ENCODE peak calls at places on chromosomes 6 and 20, in eight cellular contexts. One of them, this sample, is unnamed. For H4K20me1, the result is how much of the 10 kb centered on the place peaks cover.

GRCh38 chr20:29472606-29473005 is 1784.9 kb upstream of the DEFB115 start:
- DNase-seq in H9: no peak
- DNase-seq in endothelial cell of umbilical vein: no peak
- DNase-seq in MM.1S: no peak
- DNase-seq in GM23248: no peak
- DNase-seq in H1: no peak
- DNase-seq in neural progenitor cell: no peak
- DNase-seq in fibroblast of lung: no peak
- DNase-seq in this sample: no peak

GRCh38 chr6:1311400-1312192 is at the start of gene FOXQ1:
- DNase-seq in H9: peak
- DNase-seq in endothelial cell of umbilical vein: peak
- DNase-seq in MM.1S: peak
- DNase-seq in GM23248: peak
- DNase-seq in H1: peak
- DNase-seq in neural progenitor cell: peak
- DNase-seq in fibroblast of lung: peak
- DNase-seq in this sample: no peak

GRCh38 chr20:43590036-43590391 is 723 bp upstream of the IFT52 start:
- DNase-seq in H9: peak
- DNase-seq in endothelial cell of umbilical vein: no peak
- DNase-seq in MM.1S: no peak
- DNase-seq in GM23248: no peak
- DNase-seq in H1: peak
- DNase-seq in neural progenitor cell: peak
- DNase-seq in fibroblast of lung: no peak
- DNase-seq in this sample: no peak

GRCh38 chr20:51206032-51206662 is 183.2 kb upstream of the KCNG1 start:
- DNase-seq in H9: peak
- DNase-seq in endothelial cell of umbilical vein: no peak
- DNase-seq in MM.1S: no peak
- DNase-seq in GM23248: no peak
- DNase-seq in H1: no peak
- DNase-seq in neural progenitor cell: no peak
- DNase-seq in fibroblast of lung: no peak
- DNase-seq in this sample: no peak

GRCh38 chr6:11398451-11399326 is 138.9 kb upstream of the TMEM170B start:
- DNase-seq in H9: no peak
- DNase-seq in endothelial cell of umbilical vein: no peak
- DNase-seq in MM.1S: no peak
- DNase-seq in GM23248: no peak
- DNase-seq in H1: no peak
- DNase-seq in neural progenitor cell: no peak
- DNase-seq in fibroblast of lung: no peak
- DNase-seq in this sample: no peak

GRCh38 chr20:1816384-1817381 is 78.5 kb upstream of the SIRPA start:
- DNase-seq in H9: peak
- DNase-seq in endothelial cell of umbilical vein: peak
- DNase-seq in MM.1S: no peak
- DNase-seq in GM23248: peak
- DNase-seq in H1: no peak
- DNase-seq in neural progenitor cell: peak
- DNase-seq in fibroblast of lung: peak
- DNase-seq in this sample: peak

GRCh38 chr6:19811397-19812079 is 25.6 kb upstream of the ID4 start:
- DNase-seq in H9: no peak
- DNase-seq in endothelial cell of umbilical vein: no peak
- DNase-seq in MM.1S: no peak
- DNase-seq in GM23248: no peak
- DNase-seq in H1: no peak
- DNase-seq in neural progenitor cell: peak
- DNase-seq in fibroblast of lung: no peak
- DNase-seq in this sample: no peak

GRCh38 chr20:41664584-41664983 is 46.4 kb upstream of the CHD6 start:
- DNase-seq in H9: no peak
- DNase-seq in endothelial cell of umbilical vein: peak
- DNase-seq in MM.1S: peak
- DNase-seq in GM23248: peak
- DNase-seq in H1: no peak
- DNase-seq in neural progenitor cell: peak
- DNase-seq in fibroblast of lung: no peak
- DNase-seq in this sample: no peak

GRCh38 chr6:143708889-143709288 is 31.1 kb downstream of the PHACTR2 start:
- DNase-seq in H9: no peak
- DNase-seq in endothelial cell of umbilical vein: no peak
- DNase-seq in MM.1S: no peak
- DNase-seq in GM23248: no peak
- DNase-seq in H1: no peak
- DNase-seq in neural progenitor cell: no peak
- DNase-seq in fibroblast of lung: no peak
- DNase-seq in this sample: no peak

GRCh38 chr6:84728602-84729001 is 35.8 kb downstream of the TBX18 start:
- DNase-seq in H9: no peak
- DNase-seq in endothelial cell of umbilical vein: peak
- DNase-seq in MM.1S: no peak
- DNase-seq in GM23248: peak
- DNase-seq in H1: no peak
- DNase-seq in neural progenitor cell: peak
- DNase-seq in fibroblast of lung: no peak
- DNase-seq in this sample: no peak

DNA sequence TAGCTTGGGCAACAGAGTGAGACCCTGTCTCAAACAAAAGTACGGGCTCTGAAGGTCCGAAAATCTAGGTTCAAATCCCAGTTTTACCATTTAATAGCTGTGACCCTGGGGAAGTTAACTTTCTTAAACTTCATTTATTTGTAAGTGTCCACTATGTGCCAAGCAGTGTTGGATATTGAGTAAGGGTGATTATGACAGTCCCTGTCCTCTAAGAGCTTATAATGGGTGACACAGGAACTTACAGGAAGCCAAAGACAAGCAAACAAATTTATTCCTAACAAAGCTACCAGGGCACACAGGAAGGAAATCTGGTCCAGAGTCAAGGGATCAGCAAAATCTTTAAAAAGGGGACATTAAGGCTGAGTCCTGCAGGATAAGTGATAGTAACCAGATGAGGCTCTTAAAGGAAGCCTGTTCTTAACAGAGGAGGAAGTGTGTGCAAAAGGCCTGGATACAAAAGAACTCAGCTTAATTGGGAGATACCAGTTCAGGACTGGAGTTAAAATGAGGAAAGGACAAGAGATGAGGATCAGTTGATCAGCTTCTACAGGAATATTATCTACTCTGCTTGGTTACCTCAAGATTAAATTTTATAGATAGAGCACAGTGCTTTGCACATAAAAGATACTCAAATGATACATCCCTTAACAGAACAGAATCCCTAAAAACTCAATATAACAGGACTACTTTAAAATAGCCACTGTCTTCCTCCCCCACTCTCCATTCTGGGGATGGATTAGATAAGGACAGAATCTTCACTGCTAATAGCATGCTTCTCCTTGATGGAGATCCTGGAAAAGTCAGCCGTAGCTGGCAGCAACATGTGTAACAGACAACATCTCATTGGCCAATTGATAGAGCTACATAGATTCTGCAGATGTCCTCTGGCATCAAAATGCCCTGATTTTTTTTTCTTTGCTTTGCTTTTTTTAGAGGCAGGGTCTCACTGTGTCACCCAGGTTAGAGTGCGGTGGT is 6.1 kb downstream of the SNX3 start:
- DNase-seq in H9: no peak
- DNase-seq in endothelial cell of umbilical vein: peak
- DNase-seq in MM.1S: no peak
- DNase-seq in GM23248: no peak
- DNase-seq in H1: no peak
- DNase-seq in neural progenitor cell: no peak
- DNase-seq in fibroblast of lung: no peak
- DNase-seq in this sample: no peak
- H4K20me1 ChIP-seq in H9: under half
- H4K20me1 ChIP-seq in endothelial cell of umbilical vein: under half
- H4K20me1 ChIP-seq in MM.1S: under half
- H4K20me1 ChIP-seq in GM23248: under half
- H4K20me1 ChIP-seq in H1: under half
- H4K20me1 ChIP-seq in neural progenitor cell: under half
- H4K20me1 ChIP-seq in fibroblast of lung: under half
- H4K20me1 ChIP-seq in this sample: half or more

GRCh38 chr6:111478749-111479148 is 4.3 kb downstream of the REV3L start:
- DNase-seq in H9: no peak
- DNase-seq in endothelial cell of umbilical vein: peak
- DNase-seq in MM.1S: peak
- DNase-seq in GM23248: peak
- DNase-seq in H1: no peak
- DNase-seq in neural progenitor cell: peak
- DNase-seq in fibroblast of lung: peak
- DNase-seq in this sample: no peak
- H3K4me2 ChIP-seq in H9: no peak
- H3K4me2 ChIP-seq in endothelial cell of umbilical vein: peak
- H3K4me2 ChIP-seq in MM.1S: no peak
- H3K4me2 ChIP-seq in GM23248: peak
- H3K4me2 ChIP-seq in H1: no peak
- H3K4me2 ChIP-seq in neural progenitor cell: peak
- H3K4me2 ChIP-seq in fibroblast of lung: peak
- H3K4me2 ChIP-seq in this sample: peak

GRCh38 chr6:163460307-163460782 is 45.8 kb downstream of the QKI start:
- DNase-seq in H9: no peak
- DNase-seq in endothelial cell of umbilical vein: peak
- DNase-seq in MM.1S: no peak
- DNase-seq in GM23248: peak
- DNase-seq in H1: no peak
- DNase-seq in neural progenitor cell: peak
- DNase-seq in fibroblast of lung: peak
- DNase-seq in this sample: peak
- H4K20me1 ChIP-seq in H9: under half
- H4K20me1 ChIP-seq in endothelial cell of umbilical vein: under half
- H4K20me1 ChIP-seq in MM.1S: under half
- H4K20me1 ChIP-seq in GM23248: under half
- H4K20me1 ChIP-seq in H1: under half
- H4K20me1 ChIP-seq in neural progenitor cell: half or more
- H4K20me1 ChIP-seq in fibroblast of lung: under half
- H4K20me1 ChIP-seq in this sample: half or more

DNA sequence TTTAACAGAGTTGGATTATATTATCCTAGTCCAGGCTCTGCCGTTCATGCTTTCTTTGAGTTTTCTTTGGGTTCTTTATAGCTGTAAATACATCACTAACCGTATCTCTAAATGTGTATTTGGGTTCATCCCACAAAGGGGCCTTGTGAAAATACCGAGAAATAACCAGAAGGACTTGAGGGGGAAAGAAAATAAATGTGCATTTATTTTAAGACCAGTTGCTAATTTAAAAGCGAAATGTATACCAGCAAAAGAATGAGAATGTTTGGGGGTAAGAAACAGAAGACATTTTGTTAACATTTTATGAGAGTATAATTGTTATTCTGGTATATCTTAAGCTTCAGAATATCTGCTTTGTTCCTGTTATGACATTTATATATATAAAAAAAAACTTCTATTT is 38.9 kb downstream of the LRRN4 start:
- DNase-seq in H9: no peak
- DNase-seq in endothelial cell of umbilical vein: no peak
- DNase-seq in MM.1S: no peak
- DNase-seq in GM23248: no peak
- DNase-seq in H1: no peak
- DNase-seq in neural progenitor cell: no peak
- DNase-seq in fibroblast of lung: no peak
- DNase-seq in this sample: no peak
- H3K4me2 ChIP-seq in H9: no peak
- H3K4me2 ChIP-seq in endothelial cell of umbilical vein: no peak
- H3K4me2 ChIP-seq in MM.1S: no peak
- H3K4me2 ChIP-seq in GM23248: no peak
- H3K4me2 ChIP-seq in H1: no peak
- H3K4me2 ChIP-seq in neural progenitor cell: no peak
- H3K4me2 ChIP-seq in fibroblast of lung: no peak
- H3K4me2 ChIP-seq in this sample: no peak

GRCh38 chr6:89690944-89691324 is 52.4 kb upstream of the LYRM2 start:
- DNase-seq in H9: peak
- DNase-seq in endothelial cell of umbilical vein: no peak
- DNase-seq in MM.1S: peak
- DNase-seq in GM23248: no peak
- DNase-seq in H1: no peak
- DNase-seq in neural progenitor cell: peak
- DNase-seq in fibroblast of lung: no peak
- DNase-seq in this sample: no peak
- H4K20me1 ChIP-seq in H9: under half
- H4K20me1 ChIP-seq in endothelial cell of umbilical vein: under half
- H4K20me1 ChIP-seq in MM.1S: under half
- H4K20me1 ChIP-seq in GM23248: under half
- H4K20me1 ChIP-seq in H1: under half
- H4K20me1 ChIP-seq in neural progenitor cell: under half
- H4K20me1 ChIP-seq in fibroblast of lung: under half
- H4K20me1 ChIP-seq in this sample: under half

GRCh38 chr6:51842066-51842465 is 245.3 kb downstream of the PKHD1 start:
- DNase-seq in H9: no peak
- DNase-seq in endothelial cell of umbilical vein: no peak
- DNase-seq in MM.1S: no peak
- DNase-seq in GM23248: no peak
- DNase-seq in H1: no peak
- DNase-seq in neural progenitor cell: peak
- DNase-seq in fibroblast of lung: no peak
- DNase-seq in this sample: no peak
- H3K4me2 ChIP-seq in H9: no peak
- H3K4me2 ChIP-seq in endothelial cell of umbilical vein: no peak
- H3K4me2 ChIP-seq in MM.1S: no peak
- H3K4me2 ChIP-seq in GM23248: no peak
- H3K4me2 ChIP-seq in H1: peak
- H3K4me2 ChIP-seq in neural progenitor cell: peak
- H3K4me2 ChIP-seq in fibroblast of lung: no peak
- H3K4me2 ChIP-seq in this sample: no peak

DNA sequence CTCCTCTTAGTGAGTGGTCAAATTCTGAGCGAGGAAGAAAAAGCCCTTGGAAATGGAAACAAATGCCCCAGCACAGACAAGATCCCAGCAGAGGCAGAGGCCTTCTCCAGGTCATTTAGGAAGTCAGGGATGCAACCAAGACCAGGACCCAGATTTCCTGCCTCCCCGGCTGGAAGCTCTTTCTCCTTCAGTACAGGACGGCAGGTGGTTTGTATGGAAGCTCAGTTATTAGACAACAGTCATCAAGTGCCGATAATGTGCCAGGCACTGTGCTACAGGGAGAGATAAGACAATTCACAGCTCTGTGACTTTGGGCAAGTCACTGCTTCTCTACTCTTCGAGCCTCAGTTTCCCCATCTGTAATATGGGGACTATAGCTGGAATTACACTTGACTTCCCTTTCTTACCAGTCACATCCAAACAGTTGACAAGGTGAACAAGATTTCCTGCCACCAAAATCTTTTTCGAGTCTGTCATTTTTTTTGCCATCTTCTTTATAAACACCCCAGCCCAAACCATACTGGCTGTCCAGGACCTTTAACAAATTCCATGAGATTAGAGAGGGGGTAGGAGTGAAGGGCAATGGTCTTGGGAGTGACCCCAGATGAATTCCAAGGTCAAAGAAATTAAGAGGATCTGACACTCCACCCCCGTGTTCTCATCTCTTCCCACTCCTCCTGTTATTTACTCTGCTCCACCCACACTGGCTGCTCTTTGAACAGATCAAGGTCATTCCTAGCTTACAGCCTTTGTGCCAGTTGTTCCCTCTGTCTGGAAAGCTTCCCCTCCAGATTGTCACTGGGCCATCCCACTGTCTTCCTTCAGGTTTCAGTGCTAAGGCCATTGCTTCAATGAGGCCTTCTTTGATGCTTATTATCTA is 6.0 kb downstream of the MMP9 start:
- DNase-seq in H9: no peak
- DNase-seq in endothelial cell of umbilical vein: peak
- DNase-seq in MM.1S: no peak
- DNase-seq in GM23248: no peak
- DNase-seq in H1: no peak
- DNase-seq in neural progenitor cell: no peak
- DNase-seq in fibroblast of lung: no peak
- DNase-seq in this sample: no peak
- H4K20me1 ChIP-seq in H9: under half
- H4K20me1 ChIP-seq in endothelial cell of umbilical vein: under half
- H4K20me1 ChIP-seq in MM.1S: under half
- H4K20me1 ChIP-seq in GM23248: under half
- H4K20me1 ChIP-seq in H1: under half
- H4K20me1 ChIP-seq in neural progenitor cell: under half
- H4K20me1 ChIP-seq in fibroblast of lung: under half
- H4K20me1 ChIP-seq in this sample: under half